ENCODE peak calls at places on chromosomes 11 and 22, in ten cellular contexts. One of them, this sample, is unnamed.

GRCh38 chr11:120667281-120667680 is 155.7 kb downstream of the GRIK4 start:
- DNase-seq in CD8-positive, alpha-beta memory T cell: no peak
- DNase-seq in A549: no peak
- DNase-seq in nucleus accumbens: no peak
- DNase-seq in activated naive CD4-positive, alpha-beta T cell treated with Interleukin-2 at 50 U/mL for 16 hours: no peak
- DNase-seq in T47D: no peak
- DNase-seq in activated CD8-positive, alpha-beta memory T cell treated with anti-CD3 and anti-CD28 coated beads, Interleukin-2, amount 50 U/mL, for 48 hours: no peak
- DNase-seq in ureter: no peak
- DNase-seq in HEK293T: no peak
- DNase-seq in nephron progenitor cell: peak; percentile 26
- DNase-seq in this sample: no peak

GRCh38 chr22:21832291-21833290 is 34.9 kb downstream of the MAPK1 start:
- DNase-seq in CD8-positive, alpha-beta memory T cell: no peak
- DNase-seq in A549: no peak
- DNase-seq in nucleus accumbens: no peak
- DNase-seq in activated naive CD4-positive, alpha-beta T cell treated with Interleukin-2 at 50 U/mL for 16 hours: no peak
- DNase-seq in T47D: no peak
- DNase-seq in activated CD8-positive, alpha-beta memory T cell treated with anti-CD3 and anti-CD28 coated beads, Interleukin-2, amount 50 U/mL, for 48 hours: no peak
- DNase-seq in ureter: no peak
- DNase-seq in HEK293T: no peak
- DNase-seq in nephron progenitor cell: no peak
- DNase-seq in this sample: no peak

GRCh38 chr11:2558402-2558801 is 113.6 kb downstream of the KCNQ1 start:
- DNase-seq in CD8-positive, alpha-beta memory T cell: no peak
- DNase-seq in A549: no peak
- DNase-seq in nucleus accumbens: no peak
- DNase-seq in activated naive CD4-positive, alpha-beta T cell treated with Interleukin-2 at 50 U/mL for 16 hours: no peak
- DNase-seq in T47D: no peak
- DNase-seq in activated CD8-positive, alpha-beta memory T cell treated with anti-CD3 and anti-CD28 coated beads, Interleukin-2, amount 50 U/mL, for 48 hours: no peak
- DNase-seq in ureter: no peak
- DNase-seq in HEK293T: no peak
- DNase-seq in nephron progenitor cell: no peak
- DNase-seq in this sample: no peak

GRCh38 chr11:40118780-40119179 is 1340.7 kb downstream of the LRRC4C start:
- DNase-seq in CD8-positive, alpha-beta memory T cell: no peak
- DNase-seq in A549: no peak
- DNase-seq in nucleus accumbens: no peak
- DNase-seq in activated naive CD4-positive, alpha-beta T cell treated with Interleukin-2 at 50 U/mL for 16 hours: no peak
- DNase-seq in T47D: no peak
- DNase-seq in activated CD8-positive, alpha-beta memory T cell treated with anti-CD3 and anti-CD28 coated beads, Interleukin-2, amount 50 U/mL, for 48 hours: no peak
- DNase-seq in ureter: peak; percentile 47
- DNase-seq in HEK293T: no peak
- DNase-seq in nephron progenitor cell: no peak
- DNase-seq in this sample: no peak

GRCh38 chr11:114440971-114441810 is 1.9 kb downstream of the REXO2 start:
- DNase-seq in CD8-positive, alpha-beta memory T cell: no peak
- DNase-seq in A549: no peak
- DNase-seq in nucleus accumbens: no peak
- DNase-seq in activated naive CD4-positive, alpha-beta T cell treated with Interleukin-2 at 50 U/mL for 16 hours: no peak
- DNase-seq in T47D: no peak
- DNase-seq in activated CD8-positive, alpha-beta memory T cell treated with anti-CD3 and anti-CD28 coated beads, Interleukin-2, amount 50 U/mL, for 48 hours: no peak
- DNase-seq in ureter: no peak
- DNase-seq in HEK293T: no peak
- DNase-seq in nephron progenitor cell: no peak
- DNase-seq in this sample: no peak

GRCh38 chr11:2318707-2319106 is 16.9 kb downstream of the TSPAN32 start:
- DNase-seq in CD8-positive, alpha-beta memory T cell: no peak
- DNase-seq in A549: no peak
- DNase-seq in nucleus accumbens: no peak
- DNase-seq in activated naive CD4-positive, alpha-beta T cell treated with Interleukin-2 at 50 U/mL for 16 hours: no peak
- DNase-seq in T47D: no peak
- DNase-seq in activated CD8-positive, alpha-beta memory T cell treated with anti-CD3 and anti-CD28 coated beads, Interleukin-2, amount 50 U/mL, for 48 hours: peak; percentile 23
- DNase-seq in ureter: no peak
- DNase-seq in HEK293T: no peak
- DNase-seq in nephron progenitor cell: no peak
- DNase-seq in this sample: no peak

GRCh38 chr11:8016396-8016949 is 29.3 kb downstream of the EIF3F start:
- DNase-seq in CD8-positive, alpha-beta memory T cell: no peak
- DNase-seq in A549: no peak
- DNase-seq in nucleus accumbens: no peak
- DNase-seq in activated naive CD4-positive, alpha-beta T cell treated with Interleukin-2 at 50 U/mL for 16 hours: no peak
- DNase-seq in T47D: no peak
- DNase-seq in activated CD8-positive, alpha-beta memory T cell treated with anti-CD3 and anti-CD28 coated beads, Interleukin-2, amount 50 U/mL, for 48 hours: peak; percentile 40
- DNase-seq in ureter: no peak
- DNase-seq in HEK293T: no peak
- DNase-seq in nephron progenitor cell: no peak
- DNase-seq in this sample: no peak

GRCh38 chr11:2564588-2565440 is 120.0 kb downstream of the KCNQ1 start:
- DNase-seq in CD8-positive, alpha-beta memory T cell: no peak
- DNase-seq in A549: no peak
- DNase-seq in nucleus accumbens: no peak
- DNase-seq in activated naive CD4-positive, alpha-beta T cell treated with Interleukin-2 at 50 U/mL for 16 hours: no peak
- DNase-seq in T47D: no peak
- DNase-seq in activated CD8-positive, alpha-beta memory T cell treated with anti-CD3 and anti-CD28 coated beads, Interleukin-2, amount 50 U/mL, for 48 hours: no peak
- DNase-seq in ureter: no peak
- DNase-seq in HEK293T: no peak
- DNase-seq in nephron progenitor cell: no peak
- DNase-seq in this sample: no peak

GRCh38 chr11:65918211-65919150 is at the start of gene C11orf68:
- DNase-seq in CD8-positive, alpha-beta memory T cell: no peak
- DNase-seq in A549: no peak
- DNase-seq in nucleus accumbens: no peak
- DNase-seq in activated naive CD4-positive, alpha-beta T cell treated with Interleukin-2 at 50 U/mL for 16 hours: no peak
- DNase-seq in T47D: no peak
- DNase-seq in activated CD8-positive, alpha-beta memory T cell treated with anti-CD3 and anti-CD28 coated beads, Interleukin-2, amount 50 U/mL, for 48 hours: no peak
- DNase-seq in ureter: peak; percentile 69
- DNase-seq in HEK293T: peak; percentile 38
- DNase-seq in nephron progenitor cell: no peak
- DNase-seq in this sample: no peak

GRCh38 chr22:42602470-42602869 is 12.2 kb downstream of the POLDIP3 start:
- DNase-seq in CD8-positive, alpha-beta memory T cell: no peak
- DNase-seq in A549: no peak
- DNase-seq in nucleus accumbens: no peak
- DNase-seq in activated naive CD4-positive, alpha-beta T cell treated with Interleukin-2 at 50 U/mL for 16 hours: no peak
- DNase-seq in T47D: no peak
- DNase-seq in activated CD8-positive, alpha-beta memory T cell treated with anti-CD3 and anti-CD28 coated beads, Interleukin-2, amount 50 U/mL, for 48 hours: no peak
- DNase-seq in ureter: no peak
- DNase-seq in HEK293T: no peak
- DNase-seq in nephron progenitor cell: no peak
- DNase-seq in this sample: no peak

GRCh38 chr11:134014502-134014901 is 54.4 kb upstream of the JAM3 start:
- DNase-seq in CD8-positive, alpha-beta memory T cell: no peak
- DNase-seq in A549: no peak
- DNase-seq in nucleus accumbens: no peak
- DNase-seq in activated naive CD4-positive, alpha-beta T cell treated with Interleukin-2 at 50 U/mL for 16 hours: no peak
- DNase-seq in T47D: no peak
- DNase-seq in activated CD8-positive, alpha-beta memory T cell treated with anti-CD3 and anti-CD28 coated beads, Interleukin-2, amount 50 U/mL, for 48 hours: no peak
- DNase-seq in ureter: no peak
- DNase-seq in HEK293T: peak; percentile 59
- DNase-seq in nephron progenitor cell: no peak
- DNase-seq in this sample: no peak

GRCh38 chr11:12446863-12447262 is 69.5 kb downstream of the PARVA start:
- DNase-seq in CD8-positive, alpha-beta memory T cell: no peak
- DNase-seq in A549: no peak
- DNase-seq in nucleus accumbens: no peak
- DNase-seq in activated naive CD4-positive, alpha-beta T cell treated with Interleukin-2 at 50 U/mL for 16 hours: no peak
- DNase-seq in T47D: no peak
- DNase-seq in activated CD8-positive, alpha-beta memory T cell treated with anti-CD3 and anti-CD28 coated beads, Interleukin-2, amount 50 U/mL, for 48 hours: no peak
- DNase-seq in ureter: no peak
- DNase-seq in HEK293T: no peak
- DNase-seq in nephron progenitor cell: no peak
- DNase-seq in this sample: no peak

GRCh38 chr22:27129266-27129665 is 471.9 kb downstream of the MIAT start:
- DNase-seq in CD8-positive, alpha-beta memory T cell: no peak
- DNase-seq in A549: peak; percentile 21
- DNase-seq in nucleus accumbens: no peak
- DNase-seq in activated naive CD4-positive, alpha-beta T cell treated with Interleukin-2 at 50 U/mL for 16 hours: no peak
- DNase-seq in T47D: no peak
- DNase-seq in activated CD8-positive, alpha-beta memory T cell treated with anti-CD3 and anti-CD28 coated beads, Interleukin-2, amount 50 U/mL, for 48 hours: no peak
- DNase-seq in ureter: no peak
- DNase-seq in HEK293T: no peak
- DNase-seq in nephron progenitor cell: no peak
- DNase-seq in this sample: no peak

GRCh38 chr11:36088234-36088975 is 144.5 kb downstream of the LDLRAD3 start:
- DNase-seq in CD8-positive, alpha-beta memory T cell: no peak
- DNase-seq in A549: no peak
- DNase-seq in nucleus accumbens: no peak
- DNase-seq in activated naive CD4-positive, alpha-beta T cell treated with Interleukin-2 at 50 U/mL for 16 hours: no peak
- DNase-seq in T47D: no peak
- DNase-seq in activated CD8-positive, alpha-beta memory T cell treated with anti-CD3 and anti-CD28 coated beads, Interleukin-2, amount 50 U/mL, for 48 hours: no peak
- DNase-seq in ureter: no peak
- DNase-seq in HEK293T: no peak
- DNase-seq in nephron progenitor cell: no peak
- DNase-seq in this sample: peak; percentile 18

GRCh38 chr11:6402061-6402470 is 11.8 kb downstream of the SMPD1 start:
- DNase-seq in CD8-positive, alpha-beta memory T cell: no peak
- DNase-seq in A549: no peak
- DNase-seq in nucleus accumbens: no peak
- DNase-seq in activated naive CD4-positive, alpha-beta T cell treated with Interleukin-2 at 50 U/mL for 16 hours: no peak
- DNase-seq in T47D: no peak
- DNase-seq in activated CD8-positive, alpha-beta memory T cell treated with anti-CD3 and anti-CD28 coated beads, Interleukin-2, amount 50 U/mL, for 48 hours: peak; percentile 68
- DNase-seq in ureter: no peak
- DNase-seq in HEK293T: no peak
- DNase-seq in nephron progenitor cell: no peak
- DNase-seq in this sample: no peak

GRCh38 chr11:78474451-78474850 is 56.8 kb upstream of the GAB2 start:
- DNase-seq in CD8-positive, alpha-beta memory T cell: no peak
- DNase-seq in A549: no peak
- DNase-seq in nucleus accumbens: no peak
- DNase-seq in activated naive CD4-positive, alpha-beta T cell treated with Interleukin-2 at 50 U/mL for 16 hours: no peak
- DNase-seq in T47D: peak; percentile 43
- DNase-seq in activated CD8-positive, alpha-beta memory T cell treated with anti-CD3 and anti-CD28 coated beads, Interleukin-2, amount 50 U/mL, for 48 hours: no peak
- DNase-seq in ureter: no peak
- DNase-seq in HEK293T: no peak
- DNase-seq in nephron progenitor cell: no peak
- DNase-seq in this sample: no peak

GRCh38 chr11:44619931-44620725 is 54.7 kb downstream of the CD82 start:
- DNase-seq in CD8-positive, alpha-beta memory T cell: no peak
- DNase-seq in A549: no peak
- DNase-seq in nucleus accumbens: no peak
- DNase-seq in activated naive CD4-positive, alpha-beta T cell treated with Interleukin-2 at 50 U/mL for 16 hours: peak; percentile 1
- DNase-seq in T47D: no peak
- DNase-seq in activated CD8-positive, alpha-beta memory T cell treated with anti-CD3 and anti-CD28 coated beads, Interleukin-2, amount 50 U/mL, for 48 hours: peak; percentile 43
- DNase-seq in ureter: peak; percentile 39
- DNase-seq in HEK293T: no peak
- DNase-seq in nephron progenitor cell: no peak
- DNase-seq in this sample: no peak

GRCh38 chr11:85783758-85784157 is 27.2 kb downstream of the SYTL2 start:
- DNase-seq in CD8-positive, alpha-beta memory T cell: no peak
- DNase-seq in A549: no peak
- DNase-seq in nucleus accumbens: no peak
- DNase-seq in activated naive CD4-positive, alpha-beta T cell treated with Interleukin-2 at 50 U/mL for 16 hours: no peak
- DNase-seq in T47D: no peak
- DNase-seq in activated CD8-positive, alpha-beta memory T cell treated with anti-CD3 and anti-CD28 coated beads, Interleukin-2, amount 50 U/mL, for 48 hours: no peak
- DNase-seq in ureter: no peak
- DNase-seq in HEK293T: no peak
- DNase-seq in nephron progenitor cell: no peak
- DNase-seq in this sample: no peak

GRCh38 chr11:119120639-119121007 is 757 bp upstream of the HINFP start:
- DNase-seq in CD8-positive, alpha-beta memory T cell: no peak
- DNase-seq in A549: no peak
- DNase-seq in nucleus accumbens: no peak
- DNase-seq in activated naive CD4-positive, alpha-beta T cell treated with Interleukin-2 at 50 U/mL for 16 hours: no peak
- DNase-seq in T47D: no peak
- DNase-seq in activated CD8-positive, alpha-beta memory T cell treated with anti-CD3 and anti-CD28 coated beads, Interleukin-2, amount 50 U/mL, for 48 hours: no peak
- DNase-seq in ureter: no peak
- DNase-seq in HEK293T: peak; percentile 45
- DNase-seq in nephron progenitor cell: peak; percentile 46
- DNase-seq in this sample: peak; percentile 36

GRCh38 chr11:1923201-1923956 is 3.9 kb downstream of the TNNT3 start:
- DNase-seq in CD8-positive, alpha-beta memory T cell: no peak
- DNase-seq in A549: no peak
- DNase-seq in nucleus accumbens: no peak
- DNase-seq in activated naive CD4-positive, alpha-beta T cell treated with Interleukin-2 at 50 U/mL for 16 hours: no peak
- DNase-seq in T47D: no peak
- DNase-seq in activated CD8-positive, alpha-beta memory T cell treated with anti-CD3 and anti-CD28 coated beads, Interleukin-2, amount 50 U/mL, for 48 hours: no peak
- DNase-seq in ureter: no peak
- DNase-seq in HEK293T: no peak
- DNase-seq in nephron progenitor cell: no peak
- DNase-seq in this sample: no peak

GRCh38 chr11:132062031-132062430 is 691.6 kb downstream of the NTM start:
- DNase-seq in CD8-positive, alpha-beta memory T cell: no peak
- DNase-seq in A549: no peak
- DNase-seq in nucleus accumbens: no peak
- DNase-seq in activated naive CD4-positive, alpha-beta T cell treated with Interleukin-2 at 50 U/mL for 16 hours: no peak
- DNase-seq in T47D: no peak
- DNase-seq in activated CD8-positive, alpha-beta memory T cell treated with anti-CD3 and anti-CD28 coated beads, Interleukin-2, amount 50 U/mL, for 48 hours: no peak
- DNase-seq in ureter: no peak
- DNase-seq in HEK293T: no peak
- DNase-seq in nephron progenitor cell: no peak
- DNase-seq in this sample: no peak

GRCh38 chr11:27532652-27533325 is 26.2 kb upstream of the LIN7C start:
- DNase-seq in CD8-positive, alpha-beta memory T cell: no peak
- DNase-seq in A549: no peak
- DNase-seq in nucleus accumbens: no peak
- DNase-seq in activated naive CD4-positive, alpha-beta T cell treated with Interleukin-2 at 50 U/mL for 16 hours: no peak
- DNase-seq in T47D: no peak
- DNase-seq in activated CD8-positive, alpha-beta memory T cell treated with anti-CD3 and anti-CD28 coated beads, Interleukin-2, amount 50 U/mL, for 48 hours: no peak
- DNase-seq in ureter: no peak
- DNase-seq in HEK293T: no peak
- DNase-seq in nephron progenitor cell: no peak
- DNase-seq in this sample: no peak

GRCh38 chr22:46019351-46019750 is 42.4 kb upstream of the WNT7B start:
- DNase-seq in CD8-positive, alpha-beta memory T cell: no peak
- DNase-seq in A549: no peak
- DNase-seq in nucleus accumbens: no peak
- DNase-seq in activated naive CD4-positive, alpha-beta T cell treated with Interleukin-2 at 50 U/mL for 16 hours: no peak
- DNase-seq in T47D: no peak
- DNase-seq in activated CD8-positive, alpha-beta memory T cell treated with anti-CD3 and anti-CD28 coated beads, Interleukin-2, amount 50 U/mL, for 48 hours: no peak
- DNase-seq in ureter: no peak
- DNase-seq in HEK293T: no peak
- DNase-seq in nephron progenitor cell: no peak
- DNase-seq in this sample: no peak

GRCh38 chr11:73191151-73191550 is 26.9 kb upstream of the P2RY2 start:
- DNase-seq in CD8-positive, alpha-beta memory T cell: no peak
- DNase-seq in A549: no peak
- DNase-seq in nucleus accumbens: no peak
- DNase-seq in activated naive CD4-positive, alpha-beta T cell treated with Interleukin-2 at 50 U/mL for 16 hours: no peak
- DNase-seq in T47D: no peak
- DNase-seq in activated CD8-positive, alpha-beta memory T cell treated with anti-CD3 and anti-CD28 coated beads, Interleukin-2, amount 50 U/mL, for 48 hours: peak; percentile 45
- DNase-seq in ureter: no peak
- DNase-seq in HEK293T: no peak
- DNase-seq in nephron progenitor cell: no peak
- DNase-seq in this sample: no peak

GRCh38 chr11:26844963-26845362 is 123.1 kb upstream of the SLC5A12 start:
- DNase-seq in CD8-positive, alpha-beta memory T cell: no peak
- DNase-seq in A549: no peak
- DNase-seq in nucleus accumbens: no peak
- DNase-seq in activated naive CD4-positive, alpha-beta T cell treated with Interleukin-2 at 50 U/mL for 16 hours: no peak
- DNase-seq in T47D: no peak
- DNase-seq in activated CD8-positive, alpha-beta memory T cell treated with anti-CD3 and anti-CD28 coated beads, Interleukin-2, amount 50 U/mL, for 48 hours: no peak
- DNase-seq in ureter: no peak
- DNase-seq in HEK293T: no peak
- DNase-seq in nephron progenitor cell: no peak
- DNase-seq in this sample: no peak

GRCh38 chr11:44243633-44244343 is 66.2 kb downstream of the ALX4 start:
- DNase-seq in CD8-positive, alpha-beta memory T cell: no peak
- DNase-seq in A549: peak; percentile 28
- DNase-seq in nucleus accumbens: no peak
- DNase-seq in activated naive CD4-positive, alpha-beta T cell treated with Interleukin-2 at 50 U/mL for 16 hours: no peak
- DNase-seq in T47D: no peak
- DNase-seq in activated CD8-positive, alpha-beta memory T cell treated with anti-CD3 and anti-CD28 coated beads, Interleukin-2, amount 50 U/mL, for 48 hours: no peak
- DNase-seq in ureter: no peak
- DNase-seq in HEK293T: no peak
- DNase-seq in nephron progenitor cell: peak; percentile 42
- DNase-seq in this sample: no peak

GRCh38 chr22:30609260-30610185 is 2.5 kb downstream of the TCN2 start:
- DNase-seq in CD8-positive, alpha-beta memory T cell: no peak
- DNase-seq in A549: peak; percentile 78
- DNase-seq in nucleus accumbens: no peak
- DNase-seq in activated naive CD4-positive, alpha-beta T cell treated with Interleukin-2 at 50 U/mL for 16 hours: no peak
- DNase-seq in T47D: no peak
- DNase-seq in activated CD8-positive, alpha-beta memory T cell treated with anti-CD3 and anti-CD28 coated beads, Interleukin-2, amount 50 U/mL, for 48 hours: no peak
- DNase-seq in ureter: peak; percentile 72
- DNase-seq in HEK293T: no peak
- DNase-seq in nephron progenitor cell: no peak
- DNase-seq in this sample: no peak

GRCh38 chr22:30569674-30570202 is 4.7 kb downstream of the GAL3ST1 start:
- DNase-seq in CD8-positive, alpha-beta memory T cell: no peak
- DNase-seq in A549: no peak
- DNase-seq in nucleus accumbens: no peak
- DNase-seq in activated naive CD4-positive, alpha-beta T cell treated with Interleukin-2 at 50 U/mL for 16 hours: no peak
- DNase-seq in T47D: no peak
- DNase-seq in activated CD8-positive, alpha-beta memory T cell treated with anti-CD3 and anti-CD28 coated beads, Interleukin-2, amount 50 U/mL, for 48 hours: no peak
- DNase-seq in ureter: no peak
- DNase-seq in HEK293T: no peak
- DNase-seq in nephron progenitor cell: no peak
- DNase-seq in this sample: no peak